ENCODE peak calls at places on chromosomes 1 and 21, in eight cellular contexts. P is cardiac fibroblast, D is T follicular helper cell, S is ovary, M is GM12892, X is fibroblast of lung, H is H7, A is T-helper 17 cell. Y is an unnamed sample.

GRCh38 chr1:205444931-205445652 is 10.8 kb downstream of the BLACAT1 start:
- DNase-seq in P (peak), D (no peak), S (peak), M (no peak), X (no peak), H (peak), A (no peak), Y (no peak)

GRCh38 chr1:236400061-236400638 is 6.1 kb downstream of the EDARADD start:
- DNase-seq in P (no peak), D (no peak), S (no peak), M (no peak), X (no peak), H (peak), A (no peak), Y (no peak)

GRCh38 chr1:197145451-197146029 is 929 bp downstream of the ASPM start:
- DNase-seq in P (no peak), D (no peak), S (no peak), M (no peak), X (peak), H (no peak), A (no peak), Y (peak)

GRCh38 chr1:74083128-74083527 is 114.8 kb downstream of the LRRIQ3 start:
- DNase-seq in P (no peak), D (no peak), S (no peak), M (no peak), X (no peak), H (no peak), A (no peak), Y (no peak)

GRCh38 chr1:13760921-13761320 is 60.9 kb downstream of the PRDM2 start:
- DNase-seq in P (no peak), D (no peak), S (no peak), M (no peak), X (no peak), H (no peak), A (no peak), Y (no peak)

GRCh38 chr1:94096797-94097549 is 24.0 kb downstream of the ABCA4 start:
- DNase-seq in P (peak), D (no peak), S (peak), M (no peak), X (peak), H (no peak), A (no peak), Y (peak)

GRCh38 chr21:26457817-26458216 is 115.3 kb downstream of the CYYR1 start:
- DNase-seq in P (peak), D (no peak), S (no peak), M (no peak), X (peak), H (no peak), A (no peak), Y (peak)

GRCh38 chr1:49765034-49765433 is 258.7 kb downstream of the AGBL4 start:
- DNase-seq in P (no peak), D (no peak), S (no peak), M (no peak), X (no peak), H (no peak), A (no peak), Y (no peak)

GRCh38 chr1:156676450-156676819 is 772 bp downstream of the NES start:
- DNase-seq in P (no peak), D (no peak), S (no peak), M (no peak), X (no peak), H (no peak), A (no peak), Y (no peak)

GRCh38 chr21:36635991-36636390 is 62.9 kb upstream of the SIM2 start:
- DNase-seq in P (no peak), D (no peak), S (no peak), M (no peak), X (no peak), H (no peak), A (no peak), Y (no peak)

GRCh38 chr1:235404190-235404589 is 37.0 kb downstream of the TBCE start:
- DNase-seq in P (peak), D (no peak), S (no peak), M (no peak), X (no peak), H (no peak), A (no peak), Y (peak)

GRCh38 chr1:153985984-153986761 is at the start of gene RAB13:
- DNase-seq in P (peak), D (no peak), S (peak), M (no peak), X (peak), H (peak), A (no peak), Y (peak)

GRCh38 chr1:37734629-37735591 is 30.0 kb downstream of the EPHA10 start:
- DNase-seq in P (no peak), D (no peak), S (no peak), M (no peak), X (no peak), H (peak), A (no peak), Y (no peak)

GRCh38 chr1:9253706-9254105 is 19.1 kb downstream of the H6PD start:
- DNase-seq in P (peak), D (no peak), S (no peak), M (no peak), X (peak), H (no peak), A (no peak), Y (peak)

GRCh38 chr1:96722161-96722908 is 751 bp downstream of the PTBP2 start:
- DNase-seq in P (peak), D (peak), S (peak), M (peak), X (peak), H (peak), A (peak), Y (peak)

Y was measured in mesenchymal stem cell.